ENCODE peak calls at places on chromosomes 1 and 21, in four cellular contexts. B, V, L and Y are unnamed samples.

GRCh38 chr1:227546598-227547313 is 16.6 kb upstream of the ZNF678 start:
- DNase-seq in B (no peak), V (no peak), L (no peak), Y (no peak)

GRCh38 chr1:202247104-202247503 is 53.5 kb downstream of the LGR6 start:
- DNase-seq in B (no peak), V (no peak), L (no peak), Y (no peak)

GRCh38 chr1:53060580-53060979 is 1.4 kb upstream of the PODN start:
- DNase-seq in B (no peak), V (no peak), L (no peak), Y (no peak)

GRCh38 chr1:116157096-116157495 is 45.9 kb downstream of the MAB21L3 start:
- DNase-seq in B (no peak), V (no peak), L (no peak), Y (no peak)

GRCh38 chr21:42522771-42523170 is 9.1 kb downstream of the SLC37A1 start:
- DNase-seq in B (no peak), V (no peak), L (no peak), Y (no peak)

GRCh38 chr21:36966846-36967657 is 583 bp upstream of the HLCS start:
- DNase-seq in B (no peak), V (no peak), L (no peak), Y (no peak)

GRCh38 chr1:15966081-15966955 is 9.6 kb downstream of the ZBTB17 start:
- DNase-seq in B (no peak), V (no peak), L (peak), Y (no peak)

GRCh38 chr1:41783189-41783639 is 135.5 kb downstream of the HIVEP3 start:
- DNase-seq in B (no peak), V (no peak), L (peak), Y (no peak)

GRCh38 chr1:10987840-10988417 is 24.5 kb upstream of the TARDBP start:
- DNase-seq in B (no peak), V (no peak), L (no peak), Y (no peak)

GRCh38 chr1:77467741-77468140 is 185.9 kb downstream of the AK5 start:
- DNase-seq in B (no peak), V (no peak), L (no peak), Y (no peak)

GRCh38 chr1:21779613-21780521 is 3.1 kb downstream of the USP48 start:
- DNase-seq in B (no peak), V (no peak), L (no peak), Y (no peak)

GRCh38 chr1:153202006-153202405 is 1.2 kb upstream of the LELP1 start:
- DNase-seq in B (no peak), V (no peak), L (no peak), Y (no peak)

GRCh38 chr1:147722114-147722513 is 38.3 kb downstream of the GJA5 start:
- DNase-seq in B (peak), V (no peak), L (no peak), Y (no peak)

GRCh38 chr1:41806472-41807155 is 112.1 kb downstream of the HIVEP3 start:
- DNase-seq in B (no peak), V (no peak), L (no peak), Y (no peak)

GRCh38 chr1:235974616-235975015 is 90.3 kb downstream of the NID1 start:
- DNase-seq in B (no peak), V (no peak), L (no peak), Y (no peak)

GRCh38 chr1:33334081-33334552 is 13.2 kb upstream of the A3GALT2 start:
- DNase-seq in B (peak), V (no peak), L (no peak), Y (no peak)